ENCODE peak calls at places on chromosomes 4 and X, in six cellular contexts. L is midbrain; N is iris pigment epithelial cell; S is activated T-helper 2 cell treated with anti-CD3 and anti-CD28 coated beads, Interferon-gamma antibody, Interleukin-2, Interleukin-4, amounts not matched to agents 10 μg/mL and 5 μg/mL and 100 μg/mL, durations not matched to agents 14 hours and 24 hours and 36 hours; Z is NCI-H446; V is AG20443. I is an unnamed sample.

GRCh38 chr4:142348489-142349076 is 497.5 kb downstream of the INPP4B start:
- DNase-seq in S (no peak), L (no peak), V (no peak), N (no peak), Z (no peak), I (no peak)

GRCh38 chrX:28649541-28649940 is 62.3 kb downstream of the IL1RAPL1 start:
- DNase-seq in L (no peak), N (no peak), S (no peak), Z (no peak), V (no peak), I (no peak)

GRCh38 chr4:183633476-183634058 is 25.4 kb downstream of the RWDD4 start:
- DNase-seq in S (no peak), V (no peak), N (no peak), Z (no peak), L (no peak), I (no peak)

GRCh38 chr4:88010921-88011320 is 3.5 kb downstream of the PKD2 start:
- DNase-seq in S (no peak), L (no peak), N (peak; percentile 50), V (peak; percentile 12), Z (no peak), I (no peak)

GRCh38 chrX:10648608-10649007 is 28.2 kb upstream of the MID1 start:
- DNase-seq in V (peak; percentile 35), Z (no peak), L (no peak), S (no peak), N (peak; percentile 80), I (no peak)

GRCh38 chrX:140099221-140099620 is 133.9 kb upstream of the CXorf66 start:
- DNase-seq in N (no peak), L (no peak), V (no peak), S (no peak), Z (no peak), I (no peak)

GRCh38 chr4:81531410-81531809 is 59.7 kb upstream of the RASGEF1B start:
- DNase-seq in N (no peak), L (no peak), Z (no peak), S (no peak), V (no peak), I (no peak)

GRCh38 chrX:150767045-150767395 is 73.8 kb downstream of the MTMR1 start:
- DNase-seq in V (peak; percentile 47), N (peak; percentile 45), S (no peak), L (no peak), Z (no peak), I (no peak)

GRCh38 chrX:15973299-15973698 is 118.7 kb upstream of the AP1S2 start:
- DNase-seq in V (peak; percentile 8), S (no peak), L (peak; percentile 49), Z (no peak), N (peak; percentile 18), I (peak; percentile 13)

GRCh38 chr4:139622856-139623255 is 42.8 kb upstream of the MGST2 start:
- DNase-seq in V (no peak), L (no peak), S (no peak), N (no peak), Z (no peak), I (no peak)

GRCh38 chr4:103150677-103151076 is 47.5 kb downstream of the CENPE start:
- DNase-seq in N (peak; percentile 69), V (peak; percentile 16), L (no peak), Z (no peak), S (no peak), I (no peak)

GRCh38 chr4:40548256-40548655 is 81.4 kb downstream of the RBM47 start:
- DNase-seq in V (peak; percentile 22), N (peak; percentile 70), S (no peak), L (no peak), Z (no peak), I (no peak)

GRCh38 chr4:169582203-169582602 is 30.2 kb downstream of the NEK1 start:
- DNase-seq in N (no peak), Z (no peak), V (no peak), S (no peak), L (no peak), I (no peak)

GRCh38 chr4:159248383-159249178 is 145.7 kb downstream of the RAPGEF2 start:
- DNase-seq in S (no peak), L (peak; percentile 60), Z (no peak), V (peak; percentile 76), N (peak; percentile 94), I (no peak)

GRCh38 chr4:88112856-88113255 is 45.6 kb downstream of the ABCG2 start:
- DNase-seq in N (no peak), L (no peak), Z (no peak), V (no peak), S (no peak), I (no peak)

GRCh38 chr4:189773909-189774308 is 166.8 kb upstream of the FRG1 start:
- DNase-seq in S (no peak), Z (no peak), N (peak; percentile 2), V (peak; percentile 12), L (no peak), I (no peak)

GRCh38 chr4:47612116-47613023 is 127.3 kb downstream of the ATP10D start:
- DNase-seq in Z (no peak), L (no peak), V (peak; percentile 21), S (no peak), N (peak; percentile 45), I (no peak)

GRCh38 chr4:38237139-38237538 is 276.9 kb downstream of the PTTG2 start:
- DNase-seq in N (peak; percentile 68), S (no peak), V (peak; percentile 75), Z (no peak), L (no peak), I (no peak)

GRCh38 chr4:89549907-89550306 is 242.3 kb upstream of the GPRIN3 start:
- DNase-seq in V (no peak), Z (no peak), S (no peak), N (peak; percentile 83), L (no peak), I (no peak)

GRCh38 chrX:9144643-9145290 is 110.8 kb upstream of the FAM9B start:
- DNase-seq in S (no peak), Z (no peak), N (no peak), V (peak; percentile 17), L (no peak), I (no peak)

GRCh38 chr4:77010841-77011354 is 61.3 kb downstream of the SEPTIN11 start:
- DNase-seq in S (no peak), L (no peak), V (peak; percentile 69), N (peak; percentile 86), Z (no peak), I (no peak)

GRCh38 chrX:10085223-10085622 is 71.6 kb upstream of the CLCN4 start:
- DNase-seq in N (peak; percentile 15), Z (no peak), S (no peak), L (no peak), V (no peak), I (no peak)

GRCh38 chrX:69066966-69067525 is 98.2 kb downstream of the PJA1 start:
- DNase-seq in V (peak; percentile 29), N (peak; percentile 27), S (no peak), L (no peak), Z (no peak), I (no peak)

GRCh38 chr4:151921811-151922210 is 161.0 kb upstream of the GATB start:
- DNase-seq in L (no peak), V (peak; percentile 33), S (no peak), Z (no peak), N (peak; percentile 31), I (no peak)

GRCh38 chr4:61772116-61772515 is 572.0 kb downstream of the ADGRL3 start:
- DNase-seq in Z (no peak), N (peak; percentile 2), V (no peak), L (no peak), S (no peak), I (no peak)

GRCh38 chrX:20378291-20378920 is 111.7 kb upstream of the RPS6KA3 start:
- DNase-seq in N (peak; percentile 34), V (no peak), Z (no peak), L (no peak), S (peak; percentile 9), I (no peak)

GRCh38 chr4:138592801-138593200 is 350.7 kb upstream of the SLC7A11 start:
- DNase-seq in L (no peak), N (no peak), Z (no peak), V (no peak), S (no peak), I (no peak)

GRCh38 chrX:43750248-43750676 is 94.2 kb downstream of the MAOA start:
- DNase-seq in Z (peak; percentile 13), V (peak; percentile 36), S (peak; percentile 26), N (peak; percentile 59), L (peak; percentile 21), I (peak; percentile 18)

GRCh38 chr4:139889194-139889762 is 223.7 kb downstream of the MGST2 start:
- DNase-seq in S (no peak), L (no peak), Z (no peak), N (no peak), V (no peak), I (no peak)

GRCh38 chr4:153159728-153160221 is 44.5 kb upstream of the TRIM2 start:
- DNase-seq in Z (no peak), S (no peak), L (no peak), N (peak; percentile 69), V (peak; percentile 68), I (no peak)

GRCh38 chr4:65089666-65090065 is 580.6 kb downstream of the EPHA5 start:
- DNase-seq in Z (peak; percentile 15), S (no peak), V (no peak), N (peak; percentile 10), L (no peak), I (no peak)

GRCh38 chrX:152641996-152642395 is 4.3 kb downstream of the GABRQ start:
- DNase-seq in L (peak; percentile 10), V (peak; percentile 13), Z (no peak), S (no peak), N (peak; percentile 3), I (peak; percentile 34)

GRCh38 chr4:5465956-5466355 is 242.4 kb downstream of the EVC2 start:
- DNase-seq in N (no peak), L (no peak), V (no peak), Z (no peak), S (no peak), I (no peak)

GRCh38 chrX:69362354-69362753 is 141.8 kb upstream of the NALF2 start:
- DNase-seq in V (peak; percentile 19), L (no peak), N (no peak), Z (no peak), S (no peak), I (no peak)

GRCh38 chr4:44716597-44716996 is 9.8 kb downstream of the GNPDA2 start:
- DNase-seq in S (no peak), V (no peak), L (no peak), N (no peak), Z (no peak), I (no peak)